ENCODE peak calls at places on chromosomes 11 and 22, in ten cellular contexts. P is tibial nerve; E is Peyer's patch; T is PC-9; C is left ventricle myocardium inferior; N is DND-41; U is CD4-positive, alpha-beta memory T cell; H is HAP-1; W is IMR-90; B is K562. G is an unnamed sample. For H3K9me3, the result is how much of the 10 kb centered on the place peaks cover.

GRCh38 chr22:49566693-49567092 is 261.0 kb downstream of the BRD1 start:
- DNase-seq in E (peak), H (no peak), T (no peak), C (no peak), B (no peak), W (no peak), U (no peak), P (peak), N (no peak), G (no peak)

GRCh38 chr11:10561947-10562346 is 6.5 kb downstream of the LYVE1 start:
- DNase-seq in C (no peak), W (no peak), B (no peak), P (no peak), E (no peak), T (no peak), U (no peak), H (no peak), N (no peak), G (no peak)

GRCh38 chr22:33274214-33274828 is 216.1 kb upstream of the SYN3 start:
- DNase-seq in P (no peak), B (peak), U (no peak), N (peak), W (no peak), C (no peak), H (no peak), T (no peak), E (peak), G (peak)

GRCh38 chr11:111320728-111321568 is 22.6 kb downstream of the POU2AF3 start:
- DNase-seq in E (peak), N (no peak), U (no peak), T (no peak), C (no peak), B (no peak), W (no peak), P (no peak), H (no peak), G (no peak)

GRCh38 chr22:37492428-37493344 is 6.5 kb upstream of the MFNG start:
- DNase-seq in W (peak), B (peak), U (peak), N (peak), E (peak), P (no peak), C (no peak), H (peak), T (peak), G (peak)

GRCh38 chr11:66100272-66101037 is 30.4 kb downstream of the PACS1 start:
- DNase-seq in W (no peak), N (peak), C (peak), U (peak), H (no peak), P (peak), T (no peak), B (no peak), E (peak), G (peak)

GRCh38 chr11:16690061-16690460 is 48.4 kb upstream of the C11orf58 start:
- DNase-seq in W (no peak), B (no peak), N (no peak), E (no peak), U (no peak), H (no peak), P (no peak), C (no peak), T (no peak), G (no peak)

GRCh38 chr11:62337682-62338181 is 484 bp downstream of the ASRGL1 start:
- DNase-seq in T (no peak), H (peak), P (no peak), W (no peak), C (peak), U (no peak), B (peak), N (no peak), E (peak), G (peak)

GRCh38 chr11:8049084-8049483 is 31.9 kb upstream of the TUB start:
- DNase-seq in W (no peak), H (no peak), N (no peak), P (no peak), B (no peak), C (no peak), U (no peak), E (no peak), T (no peak), G (no peak)

GRCh38 chr11:82869657-82870056 is 30.6 kb downstream of the PRCP start:
- DNase-seq in E (no peak), H (no peak), T (no peak), N (no peak), W (no peak), B (no peak), C (no peak), P (no peak), U (no peak), G (no peak)

GRCh38 chr11:5304046-5304445 is 2.3 kb upstream of the OR51B4 start:
- DNase-seq in U (no peak), E (no peak), H (no peak), W (no peak), T (no peak), P (no peak), B (no peak), C (no peak), N (no peak), G (no peak)

GRCh38 chr22:19766506-19767426 is 6.2 kb downstream of the TBX1 start:
- DNase-seq in P (no peak), W (no peak), E (peak), C (peak), N (peak), H (no peak), B (peak), T (no peak), U (no peak), G (peak)

GRCh38 chr11:9600651-9601040 is 27.2 kb downstream of the WEE1 start:
- DNase-seq in U (no peak), C (no peak), B (no peak), W (peak), E (no peak), P (no peak), T (peak), N (no peak), H (no peak), G (no peak)

DNA sequence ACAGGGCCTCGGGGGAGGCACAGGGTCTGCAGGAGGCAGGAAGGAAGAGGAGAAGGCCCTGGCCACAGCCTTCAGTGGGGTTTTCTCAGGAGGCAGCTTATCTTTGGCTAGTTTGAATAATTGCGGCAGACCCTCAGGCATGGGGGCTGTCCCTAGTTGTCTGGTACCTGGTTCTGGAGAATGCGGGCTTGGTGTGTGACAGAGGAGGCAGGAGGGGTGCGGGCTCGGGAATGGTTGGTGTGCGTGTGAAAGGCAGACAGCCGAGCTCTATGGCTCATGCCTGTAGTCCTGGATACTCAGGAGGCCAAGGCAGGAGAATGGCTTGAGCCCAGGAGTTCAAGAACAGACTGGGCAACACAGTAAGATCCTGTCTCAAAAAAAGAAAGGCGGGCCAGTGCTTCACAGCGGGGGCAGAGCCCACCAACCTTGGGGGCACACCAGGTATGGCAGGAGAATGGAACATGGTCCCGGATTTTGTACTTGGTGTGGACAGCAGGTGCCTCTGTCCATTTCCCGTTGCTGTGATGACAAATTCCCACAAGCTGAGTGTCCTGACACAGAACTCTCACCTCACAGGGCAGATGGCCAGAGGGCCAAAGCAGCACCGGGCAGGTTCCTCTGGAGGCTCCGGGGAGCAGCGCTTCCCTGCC is 640.6 kb downstream of the TBC1D22A start:
- DNase-seq in N (no peak), H (no peak), T (no peak), C (no peak), W (no peak), B (no peak), P (no peak), E (peak), U (no peak), G (no peak)
- H3K9me3 ChIP-seq in N (under half), H (under half), T (under half), C (under half), W (under half), B (under half), P (under half), E (under half), U (under half), G (under half)

DNA sequence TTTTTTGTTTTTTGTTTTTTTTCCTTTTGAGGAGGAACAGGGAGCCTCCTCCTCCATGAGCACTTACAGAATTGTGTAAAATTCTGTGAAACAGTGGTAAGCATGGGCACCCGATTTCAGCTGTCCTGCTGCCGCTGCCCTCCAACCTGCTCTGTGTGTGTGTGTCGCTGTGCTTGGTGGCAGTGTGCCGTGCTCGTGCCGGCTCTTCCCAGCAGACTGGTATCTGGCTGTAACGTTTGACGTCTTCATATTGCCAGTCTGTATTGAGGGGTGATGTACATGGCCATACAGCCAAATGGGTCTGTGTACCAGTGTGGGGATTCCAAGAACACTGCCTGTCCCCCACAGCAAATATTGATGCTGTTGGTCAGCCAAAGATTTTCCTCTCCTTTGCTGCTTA is 97.1 kb downstream of the CWC15 start:
- DNase-seq in H (no peak), N (no peak), B (no peak), C (no peak), U (no peak), P (no peak), T (no peak), W (no peak), E (no peak), G (no peak)
- H3K4me3 ChIP-seq in H (no peak), N (no peak), B (no peak), C (no peak), U (no peak), P (no peak), T (no peak), W (no peak), E (no peak), G (no peak)

GRCh38 chr22:45508814-45509213 is 6.1 kb downstream of the FBLN1 start:
- DNase-seq in N (no peak), P (no peak), C (no peak), U (no peak), T (no peak), E (no peak), B (no peak), H (no peak), W (no peak), G (peak)

GRCh38 chr22:45510376-45511232 is 7.9 kb downstream of the FBLN1 start:
- DNase-seq in H (no peak), T (no peak), E (no peak), N (no peak), W (no peak), P (no peak), B (no peak), C (no peak), U (no peak), G (no peak)

GRCh38 chr22:45515678-45516077 is 13.0 kb downstream of the FBLN1 start:
- DNase-seq in P (no peak), U (no peak), W (no peak), E (no peak), C (no peak), B (no peak), H (no peak), T (no peak), N (no peak), G (no peak)

GRCh38 chr22:45512363-45512762 is 9.7 kb downstream of the FBLN1 start:
- DNase-seq in E (no peak), B (no peak), H (no peak), N (no peak), C (no peak), W (no peak), U (no peak), P (no peak), T (no peak), G (peak)

DNA sequence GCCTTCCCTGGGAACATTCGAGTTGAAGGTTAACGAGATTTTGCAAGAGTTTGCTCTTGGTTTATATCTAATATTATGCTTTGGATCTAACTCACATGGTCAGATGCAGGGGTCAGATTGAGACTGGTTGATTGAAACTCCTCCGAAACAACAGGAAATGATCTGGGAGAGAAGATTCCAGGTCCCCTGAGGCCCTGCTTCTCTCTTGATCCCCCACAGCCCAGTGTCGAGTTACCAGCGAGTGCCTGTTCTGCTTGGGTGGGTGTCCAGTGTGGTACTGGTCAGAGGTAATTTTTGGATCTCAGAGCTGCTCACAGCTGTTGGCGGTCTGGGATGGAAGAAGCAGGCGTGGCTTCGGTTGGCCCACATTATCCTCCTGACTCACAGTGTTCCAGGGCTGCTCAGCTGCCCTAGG is 9.2 kb downstream of the FBLN1 start:
- DNase-seq in B (no peak), T (no peak), W (peak), U (no peak), H (no peak), C (peak), N (no peak), P (peak), E (peak), G (peak)
- H3K9me3 ChIP-seq in B (under half), T (under half), W (under half), U (under half), H (under half), C (under half), N (under half), P (under half), E (under half), G (under half)

DNA sequence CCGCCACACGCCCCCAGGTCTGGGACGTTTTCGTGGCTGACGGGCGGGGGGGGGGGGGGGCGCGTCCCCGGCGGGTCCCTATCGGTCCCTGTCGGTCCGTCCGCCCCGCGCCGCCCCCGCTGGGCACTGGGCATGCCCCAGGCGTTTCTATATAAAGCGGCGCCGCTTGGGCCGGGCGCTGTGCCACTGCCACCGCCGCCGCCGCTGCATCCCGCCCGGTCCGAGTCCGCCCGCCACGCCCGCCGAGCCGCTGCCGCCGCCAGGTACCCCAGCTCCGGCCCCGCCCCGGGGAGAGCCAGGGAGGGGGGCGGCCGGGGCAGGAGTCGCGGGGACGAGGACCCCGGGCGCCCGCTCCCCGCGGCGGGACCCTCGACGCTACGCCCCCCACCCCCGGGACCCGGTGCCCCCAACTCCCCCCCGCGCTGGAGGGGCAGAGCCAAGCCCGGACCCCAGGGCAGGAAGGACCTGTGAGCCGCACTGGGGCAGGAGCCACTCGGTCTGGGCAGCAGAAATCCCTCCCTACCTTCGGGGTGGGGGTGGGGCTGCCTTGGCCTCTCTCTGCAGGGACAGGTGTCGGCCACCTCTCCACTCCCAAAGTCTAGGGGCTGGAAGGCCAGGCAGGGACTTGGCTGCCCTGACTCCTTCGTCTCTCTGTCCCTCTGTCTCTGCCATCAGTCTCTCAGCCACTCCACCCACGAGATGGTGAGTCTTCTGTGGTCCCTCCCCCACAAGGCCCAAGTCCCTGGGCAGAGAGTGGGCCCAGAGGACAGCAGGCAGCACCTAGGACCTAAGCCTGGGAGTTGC is at the start of gene CARNS1:
- DNase-seq in C (no peak), N (no peak), H (no peak), P (no peak), T (no peak), E (no peak), W (no peak), B (no peak), U (no peak), G (peak)
- H3K4me3 ChIP-seq in C (peak), N (peak), H (no peak), P (peak), T (no peak), E (peak), W (no peak), B (no peak), U (peak), G (no peak)

DNA sequence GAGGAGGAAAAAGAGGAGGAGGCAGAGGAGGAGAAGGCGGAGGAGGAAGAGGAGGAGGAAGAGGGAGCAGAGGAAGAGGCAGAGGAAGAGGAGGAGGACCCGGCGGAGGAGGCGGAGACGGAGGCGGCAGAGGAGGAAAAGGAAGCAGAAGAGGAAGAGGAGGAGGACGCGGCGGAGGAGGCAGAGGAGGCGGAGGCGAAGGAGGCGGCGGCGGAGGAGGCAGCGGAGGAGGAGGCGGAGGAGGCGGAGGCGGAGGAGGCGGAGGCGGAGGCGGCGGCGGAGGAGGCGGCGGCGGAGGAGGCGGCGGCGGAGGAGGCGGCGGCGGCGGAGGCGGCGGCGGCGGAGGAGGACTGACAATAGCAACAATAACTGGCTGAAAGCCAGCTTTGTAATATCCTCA is 616.6 kb downstream of the TBC1D22A start:
- DNase-seq in P (no peak), T (no peak), W (no peak), N (no peak), E (no peak), B (no peak), H (no peak), U (no peak), C (no peak), G (no peak)
- H3K9me3 ChIP-seq in P (under half), T (under half), W (under half), N (under half), E (under half), B (under half), H (under half), U (under half), C (under half), G (under half)

GRCh38 chr11:33291004-33291777 is 34.0 kb downstream of the HIPK3 start:
- DNase-seq in N (no peak), U (no peak), T (no peak), E (no peak), H (no peak), C (no peak), W (peak), P (no peak), B (no peak), G (no peak)
- H3K4me3 ChIP-seq in N (no peak), U (no peak), T (no peak), E (no peak), H (no peak), C (peak), W (no peak), P (no peak), B (no peak), G (no peak)

GRCh38 chr11:1281326-1281973 is 28.0 kb downstream of the TOLLIP start:
- DNase-seq in C (no peak), N (no peak), U (no peak), E (no peak), P (no peak), T (no peak), W (no peak), H (no peak), B (no peak), G (no peak)

GRCh38 chr11:1283906-1284305 is 25.5 kb downstream of the TOLLIP start:
- DNase-seq in N (no peak), W (no peak), T (no peak), H (no peak), P (no peak), C (no peak), B (no peak), U (no peak), E (no peak), G (no peak)

GRCh38 chr11:1285316-1285744 is 24.1 kb downstream of the TOLLIP start:
- DNase-seq in B (no peak), N (no peak), E (no peak), H (no peak), W (no peak), P (no peak), U (no peak), C (no peak), T (no peak), G (no peak)

GRCh38 chr11:1281974-1282365 is 27.5 kb downstream of the TOLLIP start:
- DNase-seq in E (no peak), B (no peak), C (no peak), N (no peak), W (no peak), T (no peak), U (no peak), H (no peak), P (no peak), G (no peak)

GRCh38 chr11:1283091-1283511 is 26.3 kb downstream of the TOLLIP start:
- DNase-seq in T (no peak), P (no peak), U (no peak), N (no peak), H (no peak), W (no peak), E (no peak), B (no peak), C (no peak), G (no peak)
- H3K9me3 ChIP-seq in T (under half), P (under half), U (under half), N (under half), H (under half), W (under half), E (under half), B (under half), C (under half), G (under half)